ENCODE peak calls at places on chromosome 10, in five cellular contexts. A, I, B, D and Z are unnamed samples.

GRCh38 chr10:44990965-44991364 is 9.8 kb upstream of the ZNF22 start:
- DNase-seq in A (no peak), D (no peak), B (no peak), I (no peak), Z (no peak)

GRCh38 chr10:52170776-52171175 is 143.3 kb upstream of the DKK1 start:
- DNase-seq in D (no peak), B (no peak), I (no peak), A (no peak), Z (no peak)

GRCh38 chr10:43885842-43886241 is 237.2 kb upstream of the ZNF32 start:
- DNase-seq in I (no peak), A (no peak), B (no peak), D (no peak), Z (no peak)

GRCh38 chr10:72275351-72276012 is 1.8 kb downstream of the DDIT4 start:
- DNase-seq in B (no peak), I (no peak), D (no peak), A (no peak), Z (no peak)

GRCh38 chr10:91190388-91190870 is 30.0 kb upstream of the PCGF5 start:
- DNase-seq in B (no peak), A (peak), D (no peak), I (no peak), Z (no peak)

GRCh38 chr10:64091889-64092288 is 570.7 kb downstream of the REEP3 start:
- DNase-seq in I (no peak), D (no peak), B (no peak), A (no peak), Z (peak)

GRCh38 chr10:47256753-47257336 is 43.2 kb upstream of the GDF10 start:
- DNase-seq in B (no peak), D (no peak), A (no peak), I (no peak), Z (no peak)

GRCh38 chr10:71675295-71675970 is 44.1 kb downstream of the C10orf105 start:
- DNase-seq in B (no peak), A (no peak), I (no peak), D (no peak), Z (no peak)

GRCh38 chr10:51224610-51225230 is 150.4 kb downstream of the PRKG1 start:
- DNase-seq in I (no peak), D (no peak), B (no peak), A (peak), Z (peak)

GRCh38 chr10:17326377-17326776 is 98.3 kb downstream of the VIM start:
- DNase-seq in A (no peak), I (no peak), B (no peak), D (no peak), Z (no peak)

GRCh38 chr10:14579405-14579804 is 195.3 kb downstream of the FAM107B start:
- DNase-seq in D (no peak), I (peak), A (no peak), B (no peak), Z (no peak)

GRCh38 chr10:64515975-64516699 is 994.9 kb downstream of the REEP3 start:
- DNase-seq in A (no peak), B (no peak), D (no peak), I (peak), Z (peak)